ENCODE peak calls at places on chromosomes 7 and 10, in five cellular contexts. S, K, Z, V and D are unnamed samples.

GRCh38 chr7:84105582-84105981 is 89.0 kb downstream of the SEMA3A start:
- DNase-seq in S (no peak), K (no peak), Z (peak), V (no peak), D (no peak)

GRCh38 chr10:97400665-97401454 is at the start of gene RRP12:
- DNase-seq in S (peak), K (peak), Z (peak), V (peak), D (peak)

GRCh38 chr10:103512591-103513382 is 19.3 kb downstream of the NEURL1 start:
- DNase-seq in S (no peak), K (no peak), Z (no peak), V (peak), D (no peak)

GRCh38 chr10:6665847-6666246 is 85.8 kb upstream of the PRKCQ start:
- DNase-seq in S (no peak), K (no peak), Z (no peak), V (no peak), D (no peak)

GRCh38 chr10:17474595-17474994 is 20.2 kb upstream of the ST8SIA6 start:
- DNase-seq in S (no peak), K (no peak), Z (peak), V (no peak), D (no peak)

GRCh38 chr7:156523447-156524048 is 117.0 kb upstream of the RNF32 start:
- DNase-seq in S (no peak), K (no peak), Z (no peak), V (peak), D (no peak)

GRCh38 chr7:141462958-141463357 is 88.3 kb upstream of the AGK start:
- DNase-seq in S (no peak), K (no peak), Z (no peak), V (no peak), D (peak)

GRCh38 chr10:1631282-1631681 is 106.0 kb downstream of the ADARB2 start:
- DNase-seq in S (no peak), K (no peak), Z (no peak), V (no peak), D (no peak)

GRCh38 chr7:35704261-35704660 is 9.3 kb upstream of the HERPUD2 start:
- DNase-seq in S (no peak), K (no peak), Z (no peak), V (peak), D (no peak)

GRCh38 chr10:6136215-6137201 is 47.7 kb downstream of the RBM17 start:
- DNase-seq in S (no peak), K (peak), Z (peak), V (no peak), D (peak)

GRCh38 chr10:127755758-127756157 is 18.8 kb downstream of the FOXI2 start:
- DNase-seq in S (no peak), K (no peak), Z (no peak), V (no peak), D (no peak)

GRCh38 chr10:34504534-34504933 is 310.6 kb downstream of the PARD3 start:
- DNase-seq in S (no peak), K (no peak), Z (peak), V (no peak), D (peak)

GRCh38 chr7:52150952-52151351 is 834.3 kb upstream of the COBL start:
- DNase-seq in S (no peak), K (no peak), Z (no peak), V (no peak), D (no peak)

GRCh38 chr7:52154382-52154781 is 837.8 kb upstream of the COBL start:
- DNase-seq in S (peak), K (no peak), Z (no peak), V (no peak), D (no peak)
- TF ChIP-seq CTCF in S (peak), K (no peak), Z (no peak), V (no peak), D (no peak)

GRCh38 chr7:97732567-97733275 is 835 bp downstream of the TAC1 start:
- DNase-seq in S (peak), K (no peak), Z (no peak), V (no peak), D (no peak)
- H3K4me3 ChIP-seq in S (peak), K (no peak), Z (no peak), V (peak), D (no peak)

DNA sequence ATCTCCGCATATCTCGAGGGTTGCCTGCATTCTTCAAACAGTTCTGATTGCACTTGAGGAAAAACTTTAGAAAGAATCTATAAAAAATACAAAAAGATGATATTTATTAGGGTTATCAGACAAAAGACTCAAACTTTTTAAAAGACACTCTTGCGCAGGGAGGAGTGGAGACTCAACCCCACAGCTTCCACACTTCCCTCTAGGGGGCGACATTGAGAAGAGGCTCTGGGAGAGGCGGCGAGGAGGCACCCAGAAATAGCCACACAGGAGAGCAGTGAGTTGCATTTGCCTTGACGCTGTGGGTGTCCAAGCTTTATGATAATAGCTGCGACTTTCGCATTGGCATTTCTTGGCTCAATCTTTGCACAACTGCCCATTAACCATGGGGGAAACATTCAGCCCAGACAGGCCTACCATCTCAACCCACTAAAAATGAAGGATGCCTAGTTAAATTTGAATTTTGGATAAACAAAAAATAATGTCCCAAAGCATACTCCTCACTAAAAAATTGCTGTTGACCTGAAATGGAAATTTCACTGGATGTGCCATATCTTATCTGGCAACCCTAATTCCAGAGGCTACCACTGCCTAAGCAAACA is 86.2 kb downstream of the EBF3 start:
- DNase-seq in S (peak), K (no peak), Z (peak), V (peak), D (no peak)
- TF ChIP-seq CTCF in S (peak), K (peak), Z (peak), V (no peak), D (peak)

GRCh38 chr10:80501381-80501912 is 36.3 kb upstream of the SH2D4B start:
- DNase-seq in S (no peak), K (no peak), Z (no peak), V (no peak), D (no peak)
- H3K4me3 ChIP-seq in S (no peak), K (no peak), Z (no peak), V (no peak), D (no peak)

GRCh38 chr7:65731562-65732035 is 141.3 kb upstream of the VKORC1L1 start:
- DNase-seq in S (peak), K (no peak), Z (no peak), V (no peak), D (peak)
- TF ChIP-seq CTCF in S (peak), K (no peak), Z (no peak), V (no peak), D (peak)

DNA sequence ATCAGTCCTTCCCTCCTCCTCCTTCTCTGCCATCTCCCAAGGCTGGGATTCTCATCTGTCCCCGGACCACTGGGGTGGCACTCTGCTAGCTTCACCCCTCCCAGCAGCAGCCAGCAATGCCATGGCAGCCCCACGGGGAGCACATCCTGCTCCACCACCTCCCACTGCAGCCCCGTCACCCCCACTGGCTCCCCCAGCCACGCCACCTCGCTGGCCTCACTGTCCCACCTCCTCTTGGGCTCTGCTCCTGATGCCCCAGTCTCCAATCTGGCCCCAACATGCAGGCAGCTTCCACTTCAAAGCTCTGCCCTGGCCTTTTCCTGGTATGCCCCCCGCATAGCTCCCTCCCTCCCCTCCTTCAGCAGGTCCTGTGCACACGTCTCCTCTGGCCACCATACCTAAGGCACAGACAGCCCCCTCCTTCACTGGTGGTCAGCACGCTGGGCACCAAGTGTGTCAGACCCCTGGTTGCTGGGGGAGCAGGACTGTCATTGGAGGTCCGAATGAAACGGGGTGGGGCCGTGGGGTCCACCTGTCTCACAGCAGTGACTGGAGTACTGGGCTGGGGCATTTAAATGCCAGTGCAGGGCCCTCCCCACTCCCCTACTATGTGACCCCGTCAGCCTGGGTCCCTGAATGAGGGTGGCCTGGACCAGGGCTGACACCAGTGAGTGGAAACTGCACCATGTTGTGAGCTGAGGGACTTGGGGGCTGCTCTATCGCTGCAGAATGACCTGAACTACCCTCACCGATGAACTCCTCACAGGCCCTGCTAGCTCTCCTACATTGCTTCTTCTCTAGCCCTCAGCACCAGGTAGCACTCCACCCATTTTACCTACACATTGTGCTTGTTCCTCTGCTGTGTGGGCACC is 38.7 kb downstream of the RASGEF1A start:
- DNase-seq in S (no peak), K (no peak), Z (no peak), V (no peak), D (no peak)
- H3K4me3 ChIP-seq in S (peak), K (no peak), Z (no peak), V (no peak), D (no peak)